ENCODE peak calls at places on chromosome 18, in ten cellular contexts. A, U, X, H, N, J, Q, V, G and C are unnamed samples.

GRCh38 chr18:67957684-67958083 is 441.2 kb upstream of the DSEL start:
- DNase-seq in G (no peak), N (no peak), A (no peak), H (no peak), Q (no peak), X (no peak), U (no peak), V (no peak), J (no peak), C (no peak)

GRCh38 chr18:48879008-48879431 is 71.7 kb downstream of the SMAD7 start:
- DNase-seq in N (peak), Q (no peak), U (no peak), X (no peak), A (peak), G (no peak), V (peak), J (peak), H (peak), C (no peak)

GRCh38 chr18:37107748-37108522 is 279.0 kb downstream of the KIAA1328 start:
- DNase-seq in J (no peak), U (no peak), Q (no peak), V (no peak), X (no peak), N (no peak), A (no peak), H (no peak), G (no peak), C (no peak)

GRCh38 chr18:37577051-37577611 is 11.5 kb upstream of the CELF4 start:
- DNase-seq in G (no peak), H (no peak), N (no peak), A (no peak), X (no peak), J (no peak), V (no peak), U (no peak), Q (no peak), C (no peak)

GRCh38 chr18:46148810-46149209 is 44.6 kb downstream of the HAUS1 start:
- DNase-seq in A (no peak), N (peak), X (no peak), H (no peak), J (no peak), Q (no peak), V (peak), U (peak), G (peak), C (no peak)

GRCh38 chr18:25169701-25170100 is 182.3 kb downstream of the ZNF521 start:
- DNase-seq in H (no peak), Q (no peak), V (no peak), A (no peak), J (no peak), N (no peak), U (no peak), X (no peak), G (no peak), C (no peak)

GRCh38 chr18:71942433-71942832 is 601.7 kb downstream of the CBLN2 start:
- DNase-seq in G (no peak), V (no peak), H (no peak), A (no peak), X (no peak), J (no peak), Q (no peak), U (no peak), N (no peak), C (no peak)

GRCh38 chr18:76756491-76757288 is 65.7 kb upstream of the ZNF236 start:
- DNase-seq in J (peak), Q (no peak), V (peak), A (no peak), N (no peak), G (peak), U (no peak), H (peak), X (no peak), C (no peak)

GRCh38 chr18:42909095-42909494 is 206.4 kb downstream of the RIT2 start:
- DNase-seq in Q (no peak), J (no peak), H (no peak), N (no peak), X (no peak), G (no peak), A (no peak), U (no peak), V (no peak), C (no peak)

GRCh38 chr18:9494778-9495302 is 19.5 kb downstream of the RALBP1 start:
- DNase-seq in V (no peak), U (no peak), H (no peak), J (no peak), N (no peak), Q (no peak), G (no peak), X (peak), A (no peak), C (no peak)

GRCh38 chr18:76521367-76521766 is 26.3 kb upstream of the ZNF516 start:
- DNase-seq in H (no peak), G (no peak), V (no peak), X (no peak), A (no peak), Q (no peak), N (no peak), J (no peak), U (no peak), C (no peak)

GRCh38 chr18:10928971-10929373 is 220.4 kb downstream of the PIEZO2 start:
- DNase-seq in H (no peak), U (no peak), G (no peak), J (no peak), X (peak), A (no peak), V (no peak), Q (no peak), N (no peak), C (no peak)

GRCh38 chr18:61957801-61958516 is 65.2 kb upstream of the RNF152 start:
- DNase-seq in H (no peak), Q (no peak), V (no peak), J (peak), G (no peak), X (no peak), A (no peak), N (no peak), U (peak), C (peak)

GRCh38 chr18:61953641-61954040 is 60.8 kb upstream of the RNF152 start:
- DNase-seq in U (no peak), G (no peak), N (no peak), X (no peak), H (no peak), V (no peak), J (no peak), A (no peak), Q (no peak), C (peak)

GRCh38 chr18:61954347-61954746 is 61.5 kb upstream of the RNF152 start:
- DNase-seq in V (no peak), U (no peak), N (no peak), J (no peak), A (no peak), H (no peak), G (no peak), Q (no peak), X (no peak), C (peak)

GRCh38 chr18:61953161-61953560 is 60.4 kb upstream of the RNF152 start:
- DNase-seq in A (no peak), U (no peak), N (no peak), J (no peak), G (no peak), X (no peak), H (no peak), V (no peak), Q (no peak), C (no peak)

DNA sequence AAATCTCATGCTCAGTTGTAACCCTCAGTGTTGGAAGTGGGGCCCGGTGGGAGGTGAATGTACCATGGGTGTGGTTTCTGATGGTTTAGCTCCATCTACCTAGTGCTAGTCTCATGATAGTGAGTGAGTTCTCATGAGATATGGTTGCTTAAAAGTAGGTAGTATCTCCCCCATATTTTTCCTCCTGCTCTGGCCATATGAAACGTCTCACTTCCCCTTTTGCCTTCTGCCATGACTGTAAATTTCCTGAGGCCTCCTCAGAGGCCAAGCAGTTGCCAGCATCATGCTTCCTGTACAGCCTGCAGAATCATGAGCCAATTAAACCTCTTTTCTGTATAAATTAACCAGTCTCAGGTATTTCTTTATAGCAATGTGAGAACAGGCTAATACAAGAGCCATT is 62.8 kb upstream of the RNF152 start:
- DNase-seq in N (no peak), U (peak), Q (no peak), V (no peak), A (no peak), G (no peak), H (no peak), X (peak), J (no peak), C (peak)
- TF ChIP-seq POLR2AphosphoS5 in N (no peak), U (no peak), Q (no peak), V (no peak), A (no peak), G (no peak), H (no peak), X (no peak), J (no peak), C (no peak)

GRCh38 chr18:63818212-63818611 is 43.0 kb downstream of the SERPINB7 start:
- DNase-seq in X (no peak), U (no peak), Q (no peak), V (no peak), A (no peak), H (no peak), N (no peak), J (peak), G (no peak), C (peak)

GRCh38 chr18:63820694-63821093 is 45.5 kb downstream of the SERPINB7 start:
- DNase-seq in N (no peak), G (no peak), U (no peak), J (no peak), X (no peak), Q (no peak), H (no peak), V (no peak), A (no peak), C (peak)

GRCh38 chr18:63823516-63824219 is 48.5 kb downstream of the SERPINB7 start:
- DNase-seq in Q (peak), J (no peak), X (no peak), H (no peak), N (peak), V (no peak), U (peak), G (peak), A (no peak), C (no peak)

GRCh38 chr18:63817441-63818051 is 42.3 kb downstream of the SERPINB7 start:
- DNase-seq in J (no peak), U (no peak), N (no peak), A (no peak), V (peak), Q (no peak), X (no peak), H (no peak), G (no peak), C (no peak)

DNA sequence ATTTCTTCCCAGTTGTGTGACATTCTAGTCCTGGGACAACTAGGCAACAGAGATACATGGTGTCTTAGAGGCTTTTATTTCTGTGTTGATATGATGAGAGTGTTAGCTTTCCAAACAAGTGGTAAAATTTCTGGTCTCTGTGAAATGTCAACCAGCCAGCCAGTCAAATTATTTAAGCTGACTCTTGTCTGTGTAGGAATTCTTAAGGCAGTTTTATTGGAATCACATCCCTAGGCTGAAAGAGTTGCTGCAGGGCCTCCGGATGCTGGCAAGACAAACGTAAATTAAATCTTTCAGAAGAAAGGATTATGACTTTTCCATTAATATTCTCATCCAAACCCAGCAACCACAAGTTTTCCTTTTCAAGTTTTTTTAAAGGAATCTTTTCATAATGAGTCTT is 44.6 kb downstream of the SERPINB7 start:
- DNase-seq in N (no peak), Q (no peak), U (no peak), H (no peak), G (no peak), V (no peak), A (no peak), X (no peak), J (no peak), C (no peak)
- TF ChIP-seq POLR2A in N (no peak), Q (no peak), U (no peak), H (no peak), G (no peak), V (no peak), A (no peak), X (no peak), J (no peak), C (no peak)

GRCh38 chr18:11989966-11990380 is 8.7 kb downstream of the IMPA2 start:
- DNase-seq in X (no peak), N (peak), A (peak), G (no peak), J (no peak), U (no peak), H (peak), Q (no peak), V (no peak), C (no peak)
- TF ChIP-seq POLR2AphosphoS5 in X (no peak), N (no peak), A (no peak), G (no peak), J (no peak), U (no peak), H (no peak), Q (no peak), V (no peak), C (no peak)

GRCh38 chr18:3653859-3654441 is 204.0 kb downstream of the TGIF1 start:
- DNase-seq in Q (no peak), V (no peak), X (no peak), H (no peak), A (no peak), G (no peak), U (no peak), J (no peak), N (no peak), C (no peak)
- TF ChIP-seq POLR2A in Q (peak), V (no peak), X (no peak), H (no peak), A (no peak), G (no peak), U (no peak), J (no peak), N (no peak), C (no peak)

GRCh38 chr18:24027156-24027555 is 12.6 kb downstream of the TTC39C start:
- DNase-seq in H (peak), U (no peak), J (no peak), A (no peak), X (no peak), G (peak), N (no peak), V (peak), Q (no peak), C (no peak)
- TF ChIP-seq POLR2AphosphoS5 in H (no peak), U (no peak), J (no peak), A (no peak), X (no peak), G (peak), N (no peak), V (peak), Q (no peak), C (peak)

GRCh38 chr18:50280707-50281294 is 522 bp downstream of the MBD1 start:
- DNase-seq in X (no peak), U (no peak), J (no peak), A (no peak), Q (no peak), V (no peak), N (no peak), G (no peak), H (no peak), C (no peak)

GRCh38 chr18:50279752-50280151 is 1.6 kb downstream of the MBD1 start:
- DNase-seq in A (no peak), V (no peak), Q (no peak), X (no peak), H (no peak), N (no peak), G (no peak), U (no peak), J (peak), C (no peak)

GRCh38 chr18:50282521-50283335 is 1.4 kb upstream of the MBD1 start:
- DNase-seq in V (no peak), G (no peak), J (peak), X (no peak), N (no peak), U (no peak), A (peak), H (no peak), Q (no peak), C (no peak)

GRCh38 chr18:50281972-50282520 is 723 bp upstream of the MBD1 start:
- DNase-seq in H (no peak), X (no peak), G (no peak), J (no peak), A (no peak), N (no peak), Q (no peak), U (no peak), V (no peak), C (no peak)

DNA sequence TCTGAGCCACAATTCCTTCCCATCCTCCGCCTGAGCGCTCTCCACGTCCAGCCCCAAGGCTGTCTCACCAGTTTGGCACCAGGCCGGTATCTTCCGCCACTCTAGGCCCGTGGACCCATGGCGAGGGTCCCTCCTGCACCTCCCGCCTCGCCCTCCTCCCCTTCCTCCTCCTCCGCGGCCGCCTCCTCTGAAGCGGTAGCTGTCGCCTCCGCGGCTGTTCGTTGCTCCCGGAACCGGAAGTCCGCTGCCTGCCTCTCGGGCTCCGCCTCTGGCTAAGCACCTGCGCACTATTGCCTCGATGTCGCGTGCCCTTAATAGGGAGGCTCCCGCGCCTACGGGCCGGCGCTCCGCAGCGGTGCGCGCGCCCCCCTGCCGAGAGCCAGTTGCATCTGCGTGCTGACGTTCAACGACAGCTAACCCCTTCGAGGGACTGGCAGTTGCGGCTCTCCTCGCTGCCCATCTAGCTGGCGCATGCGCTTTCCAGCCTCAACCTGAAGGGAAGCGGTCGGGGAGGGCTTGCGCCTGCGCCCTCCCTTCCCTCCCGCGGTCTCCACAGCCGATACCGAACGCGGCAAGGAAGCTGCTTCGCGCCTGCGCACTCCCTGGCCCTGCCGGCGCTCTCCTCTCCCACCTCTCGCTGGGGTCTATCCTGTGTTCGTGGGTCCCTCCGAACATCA is at the start of gene MBD1:
- DNase-seq in V (peak), G (peak), X (peak), N (peak), H (peak), J (peak), U (peak), Q (peak), A (peak), C (peak)
- TF ChIP-seq POLR2A in V (peak), G (peak), X (no peak), N (peak), H (peak), J (peak), U (peak), Q (peak), A (peak), C (peak)

GRCh38 chr18:56565596-56566355 is 72.6 kb downstream of the TXNL1 start:
- DNase-seq in Q (no peak), A (no peak), N (no peak), X (no peak), V (no peak), U (peak), J (no peak), G (no peak), H (no peak), C (no peak)
- TF ChIP-seq POLR2AphosphoS5 in Q (no peak), A (no peak), N (no peak), X (no peak), V (no peak), U (no peak), J (no peak), G (peak), H (no peak), C (no peak)

GRCh38 chr18:3671181-3671580 is 221.2 kb downstream of the TGIF1 start:
- DNase-seq in V (no peak), U (no peak), N (peak), A (no peak), X (no peak), G (peak), Q (no peak), J (no peak), H (no peak), C (no peak)

GRCh38 chr18:3679254-3679653 is 229.3 kb downstream of the TGIF1 start:
- DNase-seq in G (no peak), N (no peak), H (no peak), U (no peak), X (no peak), A (no peak), V (peak), Q (no peak), J (no peak), C (no peak)

GRCh38 chr18:3675446-3675845 is 225.5 kb downstream of the TGIF1 start:
- DNase-seq in V (no peak), H (no peak), X (no peak), U (no peak), G (no peak), J (no peak), A (no peak), Q (no peak), N (no peak), C (no peak)

DNA sequence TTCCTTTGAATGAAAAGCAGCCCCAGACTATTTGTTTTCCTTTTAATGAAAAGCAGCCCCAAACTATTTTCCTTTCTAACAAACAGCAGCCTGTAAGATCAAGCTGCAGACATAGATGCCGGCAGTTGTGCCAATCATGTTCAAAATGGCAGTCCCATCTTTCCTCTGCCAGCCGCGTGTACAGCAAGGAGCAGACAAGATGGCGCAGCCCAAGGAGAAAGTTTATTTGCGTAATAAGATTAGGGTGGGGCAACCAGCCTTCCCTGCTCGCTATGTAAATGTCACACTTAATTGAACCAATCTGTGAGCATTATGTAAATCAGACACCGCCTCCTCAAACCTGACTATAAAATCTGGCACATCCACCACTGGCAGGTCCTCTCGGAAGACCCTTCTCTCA is 226.0 kb downstream of the TGIF1 start:
- DNase-seq in J (no peak), A (no peak), Q (no peak), V (no peak), N (no peak), G (no peak), H (no peak), X (no peak), U (no peak), C (no peak)
- TF ChIP-seq POLR2A in J (no peak), A (no peak), Q (no peak), V (no peak), N (no peak), G (no peak), H (no peak), X (no peak), U (no peak), C (no peak)